ENCODE peak calls at places on chromosomes 11 and 22, in seven cellular contexts. L is colonic mucosa, Y is nephron progenitor cell, H is Peyer's patch, P is H9, U is right lobe of liver, Z is HFFc6. E is an unnamed sample.

GRCh38 chr11:120170741-120171261 is 32.9 kb upstream of the TRIM29 start:
- DNase-seq in Y (no peak), H (no peak), U (no peak), Z (no peak), L (no peak), P (no peak), E (no peak)

GRCh38 chr11:73401924-73402833 is 26.0 kb downstream of the RELT start:
- DNase-seq in Y (no peak), U (no peak), P (no peak), L (no peak), Z (no peak), H (no peak), E (no peak)

GRCh38 chr11:70423523-70424505 is 25.5 kb downstream of the CTTN start:
- DNase-seq in H (no peak), Y (no peak), L (no peak), Z (peak; percentile 94), U (no peak), P (no peak), E (no peak)

GRCh38 chr11:121012091-121012490 is 11.8 kb upstream of the TBCEL start:
- DNase-seq in P (no peak), L (no peak), H (no peak), Y (no peak), Z (no peak), U (no peak), E (no peak)

GRCh38 chr11:66264893-66265292 is 3.5 kb upstream of the RAB1B start:
- DNase-seq in H (no peak), Y (peak; percentile 44), U (no peak), Z (no peak), L (no peak), P (peak; percentile 85), E (no peak)

GRCh38 chr11:57823859-57824258 is 62.3 kb downstream of the CTNND1 start:
- DNase-seq in U (no peak), Z (no peak), Y (no peak), L (no peak), H (no peak), P (no peak), E (no peak)

GRCh38 chr11:130940706-130941105 is 24.4 kb upstream of the SNX19 start:
- DNase-seq in L (no peak), P (no peak), Y (no peak), H (no peak), Z (no peak), U (no peak), E (no peak)

GRCh38 chr11:70805971-70806370 is 407.6 kb downstream of the CTTN start:
- DNase-seq in P (no peak), L (no peak), H (no peak), Z (no peak), Y (no peak), U (no peak), E (no peak)

GRCh38 chr11:134040386-134041297 is 28.2 kb upstream of the JAM3 start:
- DNase-seq in H (no peak), L (no peak), P (no peak), U (no peak), Z (no peak), Y (peak; percentile 36), E (peak; percentile 73)

GRCh38 chr11:77201991-77202841 is 74.2 kb downstream of the MYO7A start:
- DNase-seq in H (peak; percentile 35), Y (no peak), P (no peak), U (peak; percentile 41), Z (no peak), L (no peak), E (no peak)

GRCh38 chr11:78798567-78799170 is 224.0 kb upstream of the NARS2 start:
- DNase-seq in Z (no peak), U (peak; percentile 66), L (peak; percentile 78), Y (peak; percentile 80), P (peak; percentile 77), H (peak; percentile 74), E (no peak)

GRCh38 chr11:66863428-66864125 is 6.7 kb downstream of the LRFN4 start:
- DNase-seq in U (no peak), Y (no peak), L (peak; percentile 80), P (no peak), Z (no peak), H (no peak), E (no peak)

GRCh38 chr11:125272092-125272491 is 107.5 kb downstream of the PKNOX2 start:
- DNase-seq in U (no peak), Y (no peak), H (no peak), P (no peak), L (no peak), Z (no peak), E (no peak)

GRCh38 chr11:39247570-39248137 is 2211.8 kb downstream of the LRRC4C start:
- DNase-seq in Z (no peak), L (no peak), P (no peak), Y (no peak), H (no peak), U (no peak), E (no peak)

GRCh38 chr22:34293324-34293723 is 373.0 kb upstream of the LARGE1 start:
- DNase-seq in L (no peak), U (no peak), Z (no peak), Y (no peak), H (no peak), P (no peak), E (no peak)

GRCh38 chr22:32850591-32851517 is 49.3 kb downstream of the TIMP3 start:
- DNase-seq in U (peak; percentile 82), H (peak; percentile 77), Y (no peak), P (no peak), Z (no peak), L (peak; percentile 59), E (no peak)

GRCh38 chr11:22633354-22633902 is 7.8 kb upstream of the FANCF start:
- DNase-seq in L (no peak), P (peak; percentile 31), Y (no peak), H (no peak), Z (no peak), U (no peak), E (no peak)
- TF ChIP-seq CTCF in L (no peak), P (peak; percentile 47), Y (peak; percentile 12), H (no peak), Z (peak; percentile 36), U (peak; percentile 10), E (no peak)

GRCh38 chr22:19821523-19822300 is 33.0 kb downstream of the GNB1L start:
- DNase-seq in Y (no peak), L (no peak), U (peak; percentile 44), Z (no peak), P (peak; percentile 24), H (peak; percentile 32), E (peak; percentile 77)
- TF ChIP-seq CTCF in Y (no peak), L (no peak), U (no peak), Z (no peak), P (no peak), H (no peak), E (no peak)

GRCh38 chr11:10305964-10306918 is 1.4 kb downstream of the ADM start:
- DNase-seq in Y (peak; percentile 58), H (peak; percentile 57), Z (no peak), U (peak; percentile 54), P (peak; percentile 61), L (peak; percentile 53), E (peak; percentile 82)
- TF ChIP-seq CTCF in Y (no peak), H (no peak), Z (no peak), U (no peak), P (no peak), L (no peak), E (no peak)

DNA sequence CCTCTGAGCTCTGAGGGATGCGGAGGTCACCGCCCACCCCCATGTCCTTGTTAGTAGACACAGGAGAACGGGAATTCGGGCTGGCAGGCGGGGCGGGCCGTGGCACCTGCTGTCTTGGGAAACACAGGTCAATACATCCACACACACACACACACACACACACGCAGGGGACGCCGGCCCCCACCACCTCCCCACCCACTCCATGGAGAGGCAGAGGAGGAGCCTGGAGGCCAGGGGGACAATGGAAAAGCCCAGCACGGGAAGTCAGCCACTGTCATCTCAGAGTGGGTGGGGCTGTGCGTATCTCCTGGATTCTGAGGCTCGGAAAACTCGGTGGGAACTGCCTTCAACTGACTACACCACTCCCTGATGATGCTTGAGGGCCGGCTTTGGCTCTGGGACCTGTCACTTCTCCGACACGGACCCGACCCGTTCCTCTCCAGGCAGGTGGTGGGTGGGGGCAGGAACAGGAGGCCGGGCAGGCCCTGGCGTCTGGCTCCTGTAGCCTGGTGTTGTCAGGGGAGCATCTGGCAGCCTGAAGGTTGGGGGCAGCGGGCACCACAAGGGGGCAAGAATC is 18.5 kb upstream of the TMEM184B start:
- DNase-seq in H (no peak), U (no peak), L (peak; percentile 51), P (no peak), Z (no peak), Y (no peak), E (no peak)
- TF ChIP-seq CTCF in H (no peak), U (no peak), L (no peak), P (peak; percentile 12), Z (peak; percentile 15), Y (no peak), E (no peak)

GRCh38 chr11:1455032-1455762 is 31.4 kb downstream of the MOB2 start:
- DNase-seq in H (no peak), Y (no peak), P (no peak), Z (no peak), L (no peak), U (no peak), E (no peak)

GRCh38 chr11:1452744-1453143 is 33.8 kb downstream of the MOB2 start:
- DNase-seq in P (no peak), L (no peak), H (no peak), Y (no peak), Z (no peak), U (no peak), E (no peak)

GRCh38 chr11:1451781-1452470 is 34.7 kb downstream of the MOB2 start:
- DNase-seq in Z (no peak), P (no peak), U (no peak), H (no peak), L (no peak), Y (no peak), E (no peak)

GRCh38 chr11:1454576-1454975 is 32.0 kb downstream of the MOB2 start:
- DNase-seq in P (no peak), Y (no peak), Z (no peak), U (no peak), H (no peak), L (no peak), E (no peak)

DNA sequence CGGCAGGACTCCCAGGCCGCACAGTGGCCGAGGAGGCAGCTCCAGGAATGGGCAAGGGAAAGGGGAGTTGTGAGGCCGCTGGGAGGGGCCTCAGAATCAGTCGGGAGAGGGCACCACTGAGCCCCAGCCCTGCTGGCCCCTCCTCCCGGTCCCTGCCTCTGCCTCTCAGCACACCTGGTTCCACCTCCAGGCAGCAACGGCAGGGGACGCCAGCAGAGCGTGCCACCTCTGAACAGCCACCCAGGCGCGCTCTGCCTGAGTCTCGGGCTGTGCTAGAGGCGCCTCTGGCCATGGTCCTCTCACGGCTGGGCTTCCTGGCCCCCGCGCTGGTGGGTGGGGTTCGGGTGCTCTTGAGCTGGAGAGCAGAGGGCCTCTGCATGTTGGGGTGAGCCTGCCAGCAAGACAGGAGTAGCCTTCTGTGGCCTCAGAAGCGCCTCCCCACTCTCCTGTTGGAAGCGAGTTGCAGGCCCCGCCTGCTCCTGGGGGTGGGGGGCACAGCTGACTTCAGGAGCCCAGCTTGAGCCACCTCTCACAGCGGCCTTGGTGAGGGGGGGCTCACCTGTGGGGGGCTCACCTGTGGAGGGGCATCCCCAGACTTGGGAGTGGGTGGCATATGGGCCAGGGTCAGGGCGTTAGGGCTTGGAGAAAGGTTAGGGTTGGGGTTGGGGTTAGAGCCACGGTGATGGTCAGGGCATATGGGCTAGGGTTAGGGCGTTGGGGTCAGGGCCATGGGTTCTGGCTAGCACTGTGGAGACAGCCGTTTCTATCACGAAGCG is 32.8 kb downstream of the MOB2 start:
- DNase-seq in Y (peak; percentile 50), L (peak; percentile 69), P (peak; percentile 92), Z (no peak), U (no peak), H (peak; percentile 72), E (no peak)
- TF ChIP-seq CTCF in Y (no peak), L (no peak), P (peak; percentile 73), Z (peak; percentile 27), U (peak; percentile 24), H (peak; percentile 60), E (peak; percentile 11)

GRCh38 chr11:104222464-104222863 is 58.5 kb upstream of the PDGFD start:
- DNase-seq in Y (no peak), U (no peak), H (no peak), P (no peak), Z (no peak), L (no peak), E (no peak)
- TF ChIP-seq CTCF in Y (no peak), U (no peak), H (no peak), P (no peak), Z (no peak), L (no peak), E (no peak)